ENCODE peak calls at places on chromosomes 13 and 19, in nine cellular contexts. One of them, this sample, is unnamed.
A peak's percentile ranks its signal among the peaks of the same experiment; 100 is the strongest.

GRCh38 chr19:13033819-13034611 is 38.7 kb downstream of the NFIX start:
- DNase-seq in CD4-positive, alpha-beta memory T cell: no peak
- DNase-seq in effector memory CD4-positive, alpha-beta T cell: no peak
- DNase-seq in breast epithelium: peak; percentile 83
- DNase-seq in cardiac muscle cell: peak; percentile 84
- DNase-seq in mucosa of descending colon: peak; percentile 88
- DNase-seq in fibroblast of lung: peak; percentile 69
- DNase-seq in uterus: peak; percentile 80
- DNase-seq in thyroid gland: peak; percentile 95
- DNase-seq in this sample: no peak

GRCh38 chr19:51065221-51065960 is 499 bp upstream of the KLK13 start:
- DNase-seq in uterus: no peak
- DNase-seq in fibroblast of lung: no peak
- DNase-seq in breast epithelium: no peak
- DNase-seq in cardiac muscle cell: peak; percentile 8
- DNase-seq in thyroid gland: no peak
- DNase-seq in effector memory CD4-positive, alpha-beta T cell: no peak
- DNase-seq in CD4-positive, alpha-beta memory T cell: no peak
- DNase-seq in mucosa of descending colon: no peak
- DNase-seq in this sample: no peak

GRCh38 chr13:77325371-77325941 is 1.4 kb downstream of the MYCBP2 start:
- DNase-seq in cardiac muscle cell: peak; percentile 17
- DNase-seq in mucosa of descending colon: no peak
- DNase-seq in breast epithelium: no peak
- DNase-seq in uterus: no peak
- DNase-seq in effector memory CD4-positive, alpha-beta T cell: no peak
- DNase-seq in thyroid gland: no peak
- DNase-seq in fibroblast of lung: peak; percentile 6
- DNase-seq in CD4-positive, alpha-beta memory T cell: peak; percentile 55
- DNase-seq in this sample: no peak

GRCh38 chr19:54073829-54074228 is 7.3 kb downstream of the TARM1 start:
- DNase-seq in cardiac muscle cell: no peak
- DNase-seq in thyroid gland: no peak
- DNase-seq in uterus: no peak
- DNase-seq in effector memory CD4-positive, alpha-beta T cell: no peak
- DNase-seq in fibroblast of lung: no peak
- DNase-seq in mucosa of descending colon: no peak
- DNase-seq in breast epithelium: no peak
- DNase-seq in CD4-positive, alpha-beta memory T cell: no peak
- DNase-seq in this sample: no peak

GRCh38 chr19:23665651-23666410 is 21.2 kb downstream of the ZNF675 start:
- DNase-seq in breast epithelium: no peak
- DNase-seq in CD4-positive, alpha-beta memory T cell: no peak
- DNase-seq in thyroid gland: no peak
- DNase-seq in effector memory CD4-positive, alpha-beta T cell: no peak
- DNase-seq in mucosa of descending colon: no peak
- DNase-seq in fibroblast of lung: no peak
- DNase-seq in uterus: no peak
- DNase-seq in cardiac muscle cell: no peak
- DNase-seq in this sample: no peak

GRCh38 chr13:49308977-49309408 is 61.3 kb downstream of the CDADC1 start:
- DNase-seq in cardiac muscle cell: no peak
- DNase-seq in fibroblast of lung: no peak
- DNase-seq in CD4-positive, alpha-beta memory T cell: no peak
- DNase-seq in uterus: peak; percentile 65
- DNase-seq in breast epithelium: no peak
- DNase-seq in mucosa of descending colon: no peak
- DNase-seq in effector memory CD4-positive, alpha-beta T cell: no peak
- DNase-seq in thyroid gland: peak; percentile 91
- DNase-seq in this sample: no peak

GRCh38 chr19:51676566-51677083 is 16.5 kb upstream of the SPACA6 start:
- DNase-seq in uterus: no peak
- DNase-seq in fibroblast of lung: no peak
- DNase-seq in thyroid gland: no peak
- DNase-seq in mucosa of descending colon: no peak
- DNase-seq in CD4-positive, alpha-beta memory T cell: no peak
- DNase-seq in effector memory CD4-positive, alpha-beta T cell: no peak
- DNase-seq in breast epithelium: no peak
- DNase-seq in cardiac muscle cell: no peak
- DNase-seq in this sample: no peak

GRCh38 chr13:99042851-99043250 is 65.0 kb upstream of the DOCK9 start:
- DNase-seq in effector memory CD4-positive, alpha-beta T cell: no peak
- DNase-seq in uterus: no peak
- DNase-seq in cardiac muscle cell: no peak
- DNase-seq in CD4-positive, alpha-beta memory T cell: no peak
- DNase-seq in breast epithelium: no peak
- DNase-seq in mucosa of descending colon: no peak
- DNase-seq in thyroid gland: no peak
- DNase-seq in fibroblast of lung: no peak
- DNase-seq in this sample: no peak

GRCh38 chr13:30375436-30375835 is 46.9 kb upstream of the UBE2L5 start:
- DNase-seq in thyroid gland: peak; percentile 17
- DNase-seq in effector memory CD4-positive, alpha-beta T cell: no peak
- DNase-seq in CD4-positive, alpha-beta memory T cell: no peak
- DNase-seq in uterus: no peak
- DNase-seq in mucosa of descending colon: no peak
- DNase-seq in fibroblast of lung: no peak
- DNase-seq in breast epithelium: no peak
- DNase-seq in cardiac muscle cell: no peak
- DNase-seq in this sample: no peak

GRCh38 chr13:45373116-45373606 is 32.2 kb upstream of the TPT1 start:
- DNase-seq in cardiac muscle cell: no peak
- DNase-seq in effector memory CD4-positive, alpha-beta T cell: no peak
- DNase-seq in thyroid gland: no peak
- DNase-seq in fibroblast of lung: no peak
- DNase-seq in mucosa of descending colon: no peak
- DNase-seq in uterus: no peak
- DNase-seq in breast epithelium: no peak
- DNase-seq in CD4-positive, alpha-beta memory T cell: no peak
- DNase-seq in this sample: no peak

GRCh38 chr19:39223703-39224279 is 19.7 kb upstream of the SYCN start:
- DNase-seq in breast epithelium: no peak
- DNase-seq in CD4-positive, alpha-beta memory T cell: no peak
- DNase-seq in fibroblast of lung: peak; percentile 21
- DNase-seq in uterus: no peak
- DNase-seq in mucosa of descending colon: no peak
- DNase-seq in cardiac muscle cell: peak; percentile 56
- DNase-seq in thyroid gland: no peak
- DNase-seq in effector memory CD4-positive, alpha-beta T cell: no peak
- DNase-seq in this sample: no peak

GRCh38 chr19:29245221-29245620 is 32.3 kb upstream of the UQCRFS1 start:
- DNase-seq in uterus: no peak
- DNase-seq in thyroid gland: no peak
- DNase-seq in mucosa of descending colon: no peak
- DNase-seq in fibroblast of lung: no peak
- DNase-seq in breast epithelium: no peak
- DNase-seq in CD4-positive, alpha-beta memory T cell: no peak
- DNase-seq in cardiac muscle cell: peak; percentile 10
- DNase-seq in effector memory CD4-positive, alpha-beta T cell: no peak
- DNase-seq in this sample: no peak

GRCh38 chr19:30222428-30222873 is 149.7 kb upstream of the ZNF536 start:
- DNase-seq in CD4-positive, alpha-beta memory T cell: no peak
- DNase-seq in cardiac muscle cell: no peak
- DNase-seq in mucosa of descending colon: peak; percentile 31
- DNase-seq in breast epithelium: no peak
- DNase-seq in fibroblast of lung: no peak
- DNase-seq in thyroid gland: peak; percentile 29
- DNase-seq in uterus: no peak
- DNase-seq in effector memory CD4-positive, alpha-beta T cell: no peak
- DNase-seq in this sample: no peak

GRCh38 chr13:44380404-44381165 is 7.0 kb downstream of the SERP2 start:
- DNase-seq in fibroblast of lung: peak; percentile 66
- DNase-seq in effector memory CD4-positive, alpha-beta T cell: no peak
- DNase-seq in CD4-positive, alpha-beta memory T cell: no peak
- DNase-seq in uterus: no peak
- DNase-seq in thyroid gland: no peak
- DNase-seq in mucosa of descending colon: no peak
- DNase-seq in cardiac muscle cell: no peak
- DNase-seq in breast epithelium: no peak
- DNase-seq in this sample: no peak

GRCh38 chr19:14116525-14116917 is 1.0 kb downstream of the PRKACA start:
- DNase-seq in mucosa of descending colon: no peak
- DNase-seq in CD4-positive, alpha-beta memory T cell: no peak
- DNase-seq in effector memory CD4-positive, alpha-beta T cell: no peak
- DNase-seq in uterus: no peak
- DNase-seq in breast epithelium: no peak
- DNase-seq in thyroid gland: no peak
- DNase-seq in cardiac muscle cell: no peak
- DNase-seq in fibroblast of lung: no peak
- DNase-seq in this sample: no peak
- H3K4me1 ChIP-seq in mucosa of descending colon: peaks cover 46% of the 10 kb centered on the region
- H3K4me1 ChIP-seq in CD4-positive, alpha-beta memory T cell: peaks cover 50% of the 10 kb centered on the region
- H3K4me1 ChIP-seq in effector memory CD4-positive, alpha-beta T cell: peaks cover 34% of the 10 kb centered on the region
- H3K4me1 ChIP-seq in uterus: peaks cover 11% of the 10 kb centered on the region
- H3K4me1 ChIP-seq in breast epithelium: peaks cover 30% of the 10 kb centered on the region
- H3K4me1 ChIP-seq in thyroid gland: peaks cover 39% of the 10 kb centered on the region
- H3K4me1 ChIP-seq in cardiac muscle cell: peaks cover 48% of the 10 kb centered on the region
- H3K4me1 ChIP-seq in fibroblast of lung: peaks cover 30% of the 10 kb centered on the region
- H3K4me1 ChIP-seq in this sample: peaks cover 42% of the 10 kb centered on the region

GRCh38 chr13:85725433-85725832 is 73.8 kb downstream of the SLITRK6 start:
- DNase-seq in breast epithelium: no peak
- DNase-seq in cardiac muscle cell: no peak
- DNase-seq in effector memory CD4-positive, alpha-beta T cell: no peak
- DNase-seq in mucosa of descending colon: no peak
- DNase-seq in thyroid gland: no peak
- DNase-seq in fibroblast of lung: no peak
- DNase-seq in CD4-positive, alpha-beta memory T cell: no peak
- DNase-seq in uterus: no peak
- DNase-seq in this sample: no peak

GRCh38 chr13:85728831-85729230 is 70.4 kb downstream of the SLITRK6 start:
- DNase-seq in cardiac muscle cell: peak; percentile 3
- DNase-seq in uterus: no peak
- DNase-seq in CD4-positive, alpha-beta memory T cell: no peak
- DNase-seq in thyroid gland: no peak
- DNase-seq in breast epithelium: no peak
- DNase-seq in fibroblast of lung: peak; percentile 13
- DNase-seq in effector memory CD4-positive, alpha-beta T cell: no peak
- DNase-seq in mucosa of descending colon: no peak
- DNase-seq in this sample: no peak

GRCh38 chr13:85729296-85729695 is 69.9 kb downstream of the SLITRK6 start:
- DNase-seq in breast epithelium: no peak
- DNase-seq in CD4-positive, alpha-beta memory T cell: no peak
- DNase-seq in fibroblast of lung: peak; percentile 64
- DNase-seq in uterus: no peak
- DNase-seq in thyroid gland: no peak
- DNase-seq in mucosa of descending colon: no peak
- DNase-seq in cardiac muscle cell: peak; percentile 57
- DNase-seq in effector memory CD4-positive, alpha-beta T cell: no peak
- DNase-seq in this sample: no peak

GRCh38 chr13:85719749-85720148 is 79.5 kb downstream of the SLITRK6 start:
- DNase-seq in effector memory CD4-positive, alpha-beta T cell: no peak
- DNase-seq in CD4-positive, alpha-beta memory T cell: no peak
- DNase-seq in cardiac muscle cell: no peak
- DNase-seq in mucosa of descending colon: no peak
- DNase-seq in uterus: no peak
- DNase-seq in breast epithelium: no peak
- DNase-seq in thyroid gland: no peak
- DNase-seq in fibroblast of lung: no peak
- DNase-seq in this sample: no peak

DNA sequence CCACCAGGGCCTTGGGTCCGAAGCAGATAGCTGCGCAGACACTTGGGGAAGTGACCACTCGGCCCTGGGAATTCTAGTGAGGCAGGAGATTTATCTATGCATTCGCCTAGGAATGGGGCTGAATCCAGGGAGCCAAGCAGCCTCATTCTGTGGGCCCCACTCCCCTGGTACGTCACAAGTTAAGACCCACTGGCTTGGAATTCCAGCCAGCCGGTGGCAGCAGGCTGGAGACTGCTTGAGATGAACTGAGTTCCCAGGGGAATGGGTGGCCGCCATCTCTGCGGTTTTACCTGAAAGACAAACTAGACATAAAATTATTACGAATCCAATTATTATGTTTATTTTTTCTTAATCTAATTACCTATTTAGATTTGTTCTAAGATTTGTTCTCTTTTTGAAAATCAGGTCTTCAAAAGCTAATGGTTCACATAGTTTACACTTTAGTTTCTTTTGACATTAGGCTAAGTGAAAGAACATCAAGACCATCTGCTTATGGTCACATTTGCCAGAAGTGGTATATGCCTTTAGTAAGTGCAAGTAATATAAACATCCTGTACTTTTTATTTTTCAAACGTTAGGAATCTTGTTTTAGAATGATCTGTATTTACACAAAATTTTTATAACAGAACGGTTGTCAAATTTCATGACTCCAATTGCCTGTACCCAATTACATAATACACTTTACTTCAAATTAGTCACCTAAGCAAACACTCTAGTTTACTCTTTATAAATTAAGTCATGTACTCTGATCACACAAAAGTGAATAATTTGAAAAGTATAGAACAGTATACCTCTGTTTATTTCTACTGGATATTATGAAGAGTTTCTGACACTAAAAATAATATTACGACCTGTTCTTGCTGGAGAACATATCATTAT is 74.4 kb downstream of the SLITRK6 start:
- DNase-seq in mucosa of descending colon: peak; percentile 19
- DNase-seq in breast epithelium: no peak
- DNase-seq in fibroblast of lung: no peak
- DNase-seq in uterus: no peak
- DNase-seq in CD4-positive, alpha-beta memory T cell: no peak
- DNase-seq in cardiac muscle cell: no peak
- DNase-seq in thyroid gland: no peak
- DNase-seq in effector memory CD4-positive, alpha-beta T cell: no peak
- DNase-seq in this sample: peak; percentile 15
- H3K36me3 ChIP-seq in mucosa of descending colon: no peaks in the 10 kb centered on the region
- H3K36me3 ChIP-seq in breast epithelium: no peaks in the 10 kb centered on the region
- H3K36me3 ChIP-seq in fibroblast of lung: no peaks in the 10 kb centered on the region
- H3K36me3 ChIP-seq in uterus: no peaks in the 10 kb centered on the region
- H3K36me3 ChIP-seq in CD4-positive, alpha-beta memory T cell: no peaks in the 10 kb centered on the region
- H3K36me3 ChIP-seq in cardiac muscle cell: no peaks in the 10 kb centered on the region
- H3K36me3 ChIP-seq in thyroid gland: no peaks in the 10 kb centered on the region
- H3K36me3 ChIP-seq in effector memory CD4-positive, alpha-beta T cell: no peaks in the 10 kb centered on the region
- H3K36me3 ChIP-seq in this sample: no peaks in the 10 kb centered on the region

GRCh38 chr19:10835089-10835753 is 791 bp downstream of the TMED1 start:
- DNase-seq in breast epithelium: no peak
- DNase-seq in thyroid gland: no peak
- DNase-seq in mucosa of descending colon: no peak
- DNase-seq in fibroblast of lung: no peak
- DNase-seq in CD4-positive, alpha-beta memory T cell: no peak
- DNase-seq in cardiac muscle cell: no peak
- DNase-seq in effector memory CD4-positive, alpha-beta T cell: no peak
- DNase-seq in uterus: no peak
- DNase-seq in this sample: no peak
- H3K4me3 ChIP-seq in breast epithelium: peak overlapping the region; percentile 95
- H3K4me3 ChIP-seq in thyroid gland: peak overlapping the region; percentile 76
- H3K4me3 ChIP-seq in mucosa of descending colon: peak overlapping the region; percentile 47
- H3K4me3 ChIP-seq in fibroblast of lung: no peak overlapping the region
- H3K4me3 ChIP-seq in CD4-positive, alpha-beta memory T cell: no peak overlapping the region
- H3K4me3 ChIP-seq in cardiac muscle cell: peak overlapping the region; percentile 17
- H3K4me3 ChIP-seq in effector memory CD4-positive, alpha-beta T cell: peak overlapping the region; percentile 86
- H3K4me3 ChIP-seq in uterus: no peak overlapping the region
- H3K4me3 ChIP-seq in this sample: peak overlapping the region; percentile 71

DNA sequence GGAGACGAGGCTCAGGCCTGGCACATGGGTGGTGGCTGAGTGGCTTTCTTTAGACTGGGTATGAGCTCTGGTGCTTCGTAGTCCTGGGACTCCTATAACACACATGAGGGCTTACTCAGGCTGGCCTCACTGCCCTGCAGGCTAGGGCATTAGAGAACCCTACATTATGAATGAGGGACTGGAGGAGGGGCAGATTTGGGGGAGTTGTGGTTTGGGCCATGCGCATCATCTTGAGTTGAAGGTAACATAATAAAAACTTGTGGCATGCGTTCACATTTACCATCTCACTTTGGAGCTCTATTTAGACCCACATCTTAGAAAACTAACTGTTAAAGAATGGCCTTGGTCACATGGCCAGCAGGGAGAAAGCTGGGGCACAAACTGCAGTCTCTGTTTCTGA is 54.2 kb downstream of the STARD13 start:
- DNase-seq in cardiac muscle cell: no peak
- DNase-seq in thyroid gland: no peak
- DNase-seq in mucosa of descending colon: no peak
- DNase-seq in fibroblast of lung: no peak
- DNase-seq in effector memory CD4-positive, alpha-beta T cell: no peak
- DNase-seq in uterus: no peak
- DNase-seq in CD4-positive, alpha-beta memory T cell: no peak
- DNase-seq in breast epithelium: no peak
- DNase-seq in this sample: no peak
- H3K4me1 ChIP-seq in cardiac muscle cell: peaks cover 58% of the 10 kb centered on the region
- H3K4me1 ChIP-seq in thyroid gland: peaks cover 73% of the 10 kb centered on the region
- H3K4me1 ChIP-seq in mucosa of descending colon: peaks cover 13% of the 10 kb centered on the region
- H3K4me1 ChIP-seq in fibroblast of lung: peaks cover 61% of the 10 kb centered on the region
- H3K4me1 ChIP-seq in effector memory CD4-positive, alpha-beta T cell: no peaks in the 10 kb centered on the region
- H3K4me1 ChIP-seq in uterus: peaks cover 16% of the 10 kb centered on the region
- H3K4me1 ChIP-seq in CD4-positive, alpha-beta memory T cell: peaks cover 3% of the 10 kb centered on the region
- H3K4me1 ChIP-seq in breast epithelium: peaks cover 23% of the 10 kb centered on the region
- H3K4me1 ChIP-seq in this sample: peaks cover 17% of the 10 kb centered on the region